ENCODE peak calls at places on chromosome 14, in six cellular contexts. S, D, O, I, X and T are unnamed samples.

GRCh38 chr14:58836303-58836702 is 198.5 kb downstream of the DACT1 start:
- DNase-seq in S (no peak), X (no peak), O (no peak), I (no peak), D (no peak), T (no peak)

GRCh38 chr14:61752626-61753025 is 9.6 kb upstream of the SNAPC1 start:
- DNase-seq in S (no peak), D (no peak), O (no peak), X (no peak), I (no peak), T (no peak)

GRCh38 chr14:104820669-104821228 is 19.8 kb downstream of the ZBTB42 start:
- DNase-seq in X (no peak), S (no peak), O (peak), I (peak), D (peak), T (peak)

GRCh38 chr14:70045715-70046535 is 142.8 kb downstream of the SLC8A3 start:
- DNase-seq in D (no peak), X (peak), I (peak), S (peak), O (peak), T (peak)

GRCh38 chr14:72094844-72095582 is 162.8 kb downstream of the RGS6 start:
- DNase-seq in S (no peak), D (no peak), X (no peak), O (no peak), I (no peak), T (no peak)

GRCh38 chr14:89093083-89093482 is 268.6 kb downstream of the TTC8 start:
- DNase-seq in X (no peak), S (no peak), I (no peak), D (no peak), O (no peak), T (no peak)

GRCh38 chr14:104471114-104471513 is 108.5 kb upstream of the C14orf180 start:
- DNase-seq in X (no peak), O (no peak), S (no peak), I (no peak), D (peak), T (no peak)

GRCh38 chr14:77681196-77682157 is 26.3 kb downstream of the ALKBH1 start:
- DNase-seq in X (no peak), I (peak), S (no peak), O (no peak), D (no peak), T (peak)

GRCh38 chr14:75184447-75184846 is 8.0 kb upstream of the TMED10 start:
- DNase-seq in S (no peak), X (no peak), D (no peak), I (no peak), O (no peak), T (no peak)

GRCh38 chr14:32265584-32265983 is 62.5 kb upstream of the RNU6-8 start:
- DNase-seq in D (no peak), X (no peak), I (no peak), O (no peak), S (no peak), T (no peak)

GRCh38 chr14:33566082-33566481 is 384.8 kb downstream of the EGLN3 start:
- DNase-seq in I (no peak), D (no peak), X (no peak), S (no peak), O (peak), T (no peak)

GRCh38 chr14:74599201-74599809 is 12.7 kb downstream of the LTBP2 start:
- DNase-seq in O (no peak), X (no peak), I (no peak), S (no peak), D (no peak), T (no peak)

GRCh38 chr14:55125403-55125802 is 3.6 kb upstream of the LGALS3 start:
- DNase-seq in D (no peak), X (peak), I (peak), O (no peak), S (no peak), T (peak)

GRCh38 chr14:69105326-69105725 is 47.6 kb downstream of the DCAF5 start:
- DNase-seq in X (no peak), D (no peak), I (no peak), O (no peak), S (peak), T (no peak)

GRCh38 chr14:38309522-38310262 is 53.8 kb upstream of the CLEC14A start:
- DNase-seq in I (no peak), S (no peak), X (no peak), D (no peak), O (no peak), T (no peak)

GRCh38 chr14:46818147-46818546 is 166.6 kb upstream of the RPL10L start:
- DNase-seq in O (no peak), D (no peak), X (no peak), S (no peak), I (no peak), T (no peak)

GRCh38 chr14:24456980-24457379 is 14.4 kb upstream of the SDR39U1 start:
- DNase-seq in D (no peak), S (no peak), X (no peak), I (no peak), O (no peak), T (no peak)

GRCh38 chr14:73260574-73260973 is 23.3 kb downstream of the PAPLN start:
- DNase-seq in X (no peak), D (peak), I (no peak), S (no peak), O (no peak), T (no peak)

GRCh38 chr14:61368061-61368710 is 46.8 kb downstream of the PRKCH start:
- DNase-seq in I (no peak), X (no peak), O (no peak), D (no peak), S (no peak), T (no peak)

GRCh38 chr14:50056457-50056856 is 59.9 kb downstream of the VCPKMT start:
- DNase-seq in D (no peak), I (no peak), X (no peak), O (no peak), S (no peak), T (no peak)

GRCh38 chr14:50058112-50058511 is 58.3 kb downstream of the VCPKMT start:
- DNase-seq in D (no peak), X (no peak), I (no peak), O (no peak), S (no peak), T (no peak)

GRCh38 chr14:50057331-50057730 is 59.0 kb downstream of the VCPKMT start:
- DNase-seq in S (no peak), X (no peak), O (no peak), D (no peak), I (no peak), T (no peak)

GRCh38 chr14:50053935-50054334 is 62.4 kb downstream of the VCPKMT start:
- DNase-seq in O (no peak), I (no peak), S (no peak), X (no peak), D (no peak), T (no peak)

GRCh38 chr14:50055461-50056228 is 60.7 kb downstream of the VCPKMT start:
- DNase-seq in D (no peak), I (no peak), O (no peak), S (no peak), X (no peak), T (no peak)
- TF ChIP-seq POLR2AphosphoS5 in D (no peak), I (no peak), O (no peak), S (no peak), X (no peak), T (no peak)

DNA sequence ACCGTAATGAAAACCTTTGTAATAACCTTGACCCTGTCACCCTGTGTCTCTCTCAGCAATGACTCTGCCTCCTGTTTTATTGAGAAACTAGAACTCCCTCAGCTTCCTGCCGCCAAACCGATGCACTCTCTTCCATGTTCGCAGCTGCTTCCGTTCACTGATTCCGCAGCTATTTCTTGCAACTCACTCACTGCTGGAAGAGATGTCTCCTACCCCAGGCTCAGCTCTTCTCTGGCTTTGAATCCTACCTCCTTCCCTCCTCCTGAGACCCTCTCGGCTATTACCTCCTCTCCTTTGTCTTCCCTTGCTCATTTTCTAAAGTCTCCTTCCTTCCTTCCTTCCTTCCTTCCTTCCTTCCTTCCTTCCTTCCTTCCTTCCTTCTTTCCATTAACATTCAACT is 71.0 kb downstream of the ESRRB start:
- DNase-seq in D (no peak), O (no peak), S (no peak), I (no peak), X (no peak), T (no peak)
- TF ChIP-seq POLR2AphosphoS5 in D (no peak), O (no peak), S (no peak), I (no peak), X (no peak), T (no peak)

GRCh38 chr14:97393244-97393643 is 596.1 kb downstream of the VRK1 start:
- DNase-seq in I (no peak), D (no peak), X (no peak), O (no peak), S (no peak), T (no peak)
- TF ChIP-seq POLR2AphosphoS5 in I (no peak), D (no peak), X (no peak), O (no peak), S (no peak), T (no peak)

DNA sequence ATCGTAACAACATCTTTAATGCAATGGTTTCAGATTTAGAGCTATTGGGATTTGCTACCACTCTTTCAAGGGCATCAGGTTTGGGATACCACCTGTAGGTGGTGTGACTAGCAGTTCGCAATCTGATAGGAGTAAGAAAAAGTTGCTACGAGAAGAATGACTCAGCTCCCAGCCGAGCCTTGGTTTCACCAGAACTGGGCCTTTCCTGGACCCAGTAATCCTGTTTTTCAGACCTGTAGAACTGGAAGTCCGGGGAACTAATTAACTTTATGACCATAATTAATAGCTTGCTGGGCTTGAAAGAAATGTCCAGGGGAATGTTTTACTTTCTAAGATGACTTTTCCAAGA is 770 bp downstream of the ABHD4 start:
- DNase-seq in O (peak), D (no peak), X (no peak), I (peak), S (peak), T (peak)
- TF ChIP-seq POLR2AphosphoS5 in O (no peak), D (no peak), X (no peak), I (no peak), S (no peak), T (peak)

GRCh38 chr14:87993485-87993809 is 465 bp upstream of the GALC start:
- DNase-seq in D (no peak), O (no peak), X (no peak), I (no peak), S (no peak), T (no peak)
- TF ChIP-seq POLR2AphosphoS5 in D (no peak), O (no peak), X (no peak), I (no peak), S (no peak), T (no peak)

GRCh38 chr14:67131691-67132090 is 57.5 kb upstream of the GARIN2 start:
- DNase-seq in D (no peak), I (no peak), S (no peak), X (no peak), O (no peak), T (no peak)
- TF ChIP-seq POLR2AphosphoS5 in D (no peak), I (no peak), S (no peak), X (no peak), O (no peak), T (no peak)

GRCh38 chr14:96053600-96054381 is 14.6 kb downstream of the C14orf132 start:
- DNase-seq in D (no peak), S (no peak), I (peak), O (no peak), X (no peak), T (no peak)
- TF ChIP-seq POLR2AphosphoS5 in D (no peak), S (no peak), I (peak), O (no peak), X (no peak), T (peak)

DNA sequence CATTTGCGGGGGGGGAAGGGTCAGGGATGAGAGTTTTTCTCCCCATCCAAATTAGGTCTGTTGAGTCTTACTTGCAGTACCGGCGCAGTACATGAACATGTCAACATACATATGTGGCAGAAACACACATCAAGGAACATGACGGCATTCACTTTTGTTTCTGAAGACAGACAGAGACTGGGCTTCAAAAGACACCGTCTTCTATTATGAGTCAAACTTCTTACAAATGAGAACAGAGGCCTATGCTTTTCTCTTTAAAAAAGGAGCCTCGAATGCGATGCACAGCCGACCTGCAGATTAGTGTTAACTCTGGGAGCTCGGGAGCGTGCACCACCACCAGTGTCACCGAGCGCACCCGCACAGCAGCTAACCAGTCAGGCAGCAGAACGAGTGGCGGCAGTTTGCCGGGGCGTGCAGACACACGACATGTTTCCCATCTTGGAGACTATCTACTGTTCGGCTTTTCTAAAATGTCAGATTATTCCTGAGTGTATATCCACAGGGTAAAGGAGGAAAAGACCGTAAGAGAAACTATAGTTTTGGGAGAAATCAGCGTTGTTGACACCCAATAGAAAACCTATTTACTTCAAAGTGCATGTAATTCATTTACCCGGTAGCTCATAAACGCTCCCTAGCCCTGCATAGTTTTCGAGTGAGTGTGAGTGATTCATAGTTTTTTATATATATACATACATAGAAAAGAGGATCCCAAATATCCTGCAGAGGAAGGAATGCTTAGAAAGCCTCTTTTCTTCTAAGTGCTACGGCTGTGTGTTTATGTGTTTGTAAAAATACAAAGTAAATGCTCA is 33.0 kb downstream of the UBR7 start:
- DNase-seq in O (no peak), I (no peak), D (no peak), S (peak), X (no peak), T (no peak)
- TF ChIP-seq POLR2AphosphoS5 in O (no peak), I (no peak), D (no peak), S (peak), X (no peak), T (no peak)

DNA sequence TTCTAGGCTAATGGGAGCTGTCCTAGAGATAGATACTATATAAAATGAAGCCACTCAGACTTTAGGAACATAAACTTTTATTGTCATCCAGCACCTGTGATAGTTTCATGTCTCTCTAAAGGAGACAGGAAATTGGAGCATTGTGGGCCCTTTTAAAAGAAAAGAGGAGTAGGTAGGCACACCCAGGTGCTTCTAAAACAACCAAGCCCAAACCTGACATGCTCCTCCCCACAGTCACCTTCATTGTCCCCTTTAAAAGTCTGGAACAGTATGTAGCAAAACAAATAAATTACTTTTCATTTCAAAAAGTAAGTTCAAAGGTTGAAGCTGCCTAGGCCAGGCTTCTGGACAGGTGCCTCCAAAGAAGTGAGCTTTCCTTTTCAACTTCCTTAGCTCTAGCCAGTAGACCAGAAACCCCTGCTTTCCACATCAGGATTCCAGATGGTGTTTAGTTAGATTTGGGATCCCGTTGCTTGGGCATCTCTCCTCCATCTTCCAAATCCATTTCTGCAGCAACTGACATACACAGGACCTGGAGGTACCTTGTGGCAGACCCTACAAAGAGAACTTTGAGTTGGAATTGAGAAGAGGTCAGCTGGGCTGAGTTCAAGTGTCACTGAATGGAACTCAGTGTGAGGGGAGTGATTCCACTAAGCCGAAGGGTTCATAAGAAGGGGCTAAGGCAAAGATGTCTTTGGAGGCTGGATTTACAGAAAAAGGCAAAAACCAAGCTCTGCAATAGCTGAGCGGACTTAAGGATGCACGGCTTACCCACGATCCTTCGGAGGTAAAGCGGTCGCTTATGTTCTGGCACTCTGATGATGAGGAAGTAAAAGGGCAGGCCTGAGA is 6.9 kb downstream of the OXA1L start:
- DNase-seq in O (no peak), S (no peak), D (no peak), X (no peak), I (no peak), T (no peak)
- TF ChIP-seq POLR2AphosphoS5 in O (no peak), S (no peak), D (no peak), X (no peak), I (no peak), T (no peak)